ENCODE peak calls at places on chromosomes 6 and 20, in five cellular contexts. J is GM12892, Q is sigmoid colon, G is GM23338, T is suprapubic skin. B is an unnamed sample.
A peak's percentile ranks its signal among the peaks of the same experiment; 100 is the strongest.

GRCh38 chr6:26379236-26380139 is 3.4 kb upstream of the BTN2A2 start:
- DNase-seq in J (no peak), G (no peak), Q (no peak), T (no peak), B (no peak)

GRCh38 chr6:41182069-41183034 is 18.6 kb downstream of the TREML2 start:
- DNase-seq in Q (no peak), T (no peak), J (no peak), G (peak; percentile 84), B (peak; percentile 49)

GRCh38 chr6:88376197-88376596 is 210.1 kb upstream of the CNR1 start:
- DNase-seq in T (no peak), J (no peak), G (no peak), Q (no peak), B (no peak)

GRCh38 chr20:46299078-46299477 is 9.2 kb downstream of the CDH22 start:
- DNase-seq in Q (no peak), T (no peak), G (no peak), J (no peak), B (peak; percentile 47)

GRCh38 chr6:123338394-123338793 is 298.4 kb downstream of the TRDN start:
- DNase-seq in G (no peak), J (no peak), Q (no peak), T (no peak), B (no peak)

GRCh38 chr20:58706975-58707681 is 14.5 kb downstream of the NPEPL1 start:
- DNase-seq in T (peak; percentile 72), Q (peak; percentile 53), G (no peak), J (no peak), B (no peak)

GRCh38 chr6:37862992-37863391 is 43.5 kb downstream of the ZFAND3 start:
- DNase-seq in Q (no peak), T (no peak), G (no peak), J (no peak), B (no peak)

GRCh38 chr6:90347411-90347841 is 50.8 kb upstream of the BACH2 start:
- DNase-seq in J (no peak), G (no peak), T (no peak), Q (no peak), B (no peak)

GRCh38 chr6:100465701-100466409 is 1.1 kb upstream of the SIM1 start:
- DNase-seq in J (no peak), T (no peak), G (peak; percentile 25), Q (no peak), B (no peak)

GRCh38 chr6:152748843-152749242 is 1.8 kb upstream of the VIP start:
- DNase-seq in G (peak; percentile 44), T (no peak), J (no peak), Q (no peak), B (no peak)

GRCh38 chr20:57591289-57592229 is 28.7 kb downstream of the ZBP1 start:
- DNase-seq in T (no peak), G (no peak), Q (no peak), J (no peak), B (no peak)

GRCh38 chr6:46329568-46329967 is 158.8 kb upstream of the ENPP5 start:
- DNase-seq in Q (no peak), T (no peak), G (no peak), J (no peak), B (no peak)

GRCh38 chr20:40251284-40251932 is 437.6 kb downstream of the MAFB start:
- DNase-seq in T (no peak), Q (no peak), J (peak; percentile 5), G (peak; percentile 90), B (no peak)

GRCh38 chr6:135191508-135192255 is 10.6 kb downstream of the MYB start:
- DNase-seq in G (no peak), J (no peak), T (no peak), Q (no peak), B (no peak)

GRCh38 chr20:20265210-20265609 is 102.7 kb upstream of the INSM1 start:
- DNase-seq in G (no peak), J (no peak), Q (no peak), T (no peak), B (no peak)

GRCh38 chr20:11454966-11455799 is 462.5 kb upstream of the BTBD3 start:
- DNase-seq in J (no peak), T (no peak), G (no peak), Q (no peak), B (no peak)

GRCh38 chr20:41082306-41082705 is 53.7 kb downstream of the TOP1 start:
- DNase-seq in J (no peak), T (no peak), Q (no peak), G (no peak), B (no peak)

GRCh38 chr6:206264-206663 is 86.0 kb upstream of the DUSP22 start:
- DNase-seq in J (no peak), T (no peak), Q (no peak), G (no peak), B (no peak)

GRCh38 chr6:116876635-116877611 is at the start of gene RFX6:
- DNase-seq in J (no peak), T (no peak), G (peak; percentile 69), Q (no peak), B (peak; percentile 28)

GRCh38 chr6:169474362-169474761 is 220.7 kb upstream of the THBS2 start:
- DNase-seq in T (no peak), Q (no peak), G (no peak), J (no peak), B (no peak)

GRCh38 chr20:45857836-45858250 is 429 bp downstream of the ZSWIM3 start:
- DNase-seq in T (no peak), G (peak; percentile 76), J (peak; percentile 66), Q (no peak), B (no peak)

GRCh38 chr6:155443168-155443567 is 12.5 kb downstream of the NOX3 start:
- DNase-seq in Q (no peak), J (no peak), G (no peak), T (no peak), B (no peak)

GRCh38 chr20:58693226-58694006 is 816 bp downstream of the NPEPL1 start:
- DNase-seq in T (peak; percentile 71), J (no peak), Q (peak; percentile 73), G (peak; percentile 59), B (peak; percentile 26)

GRCh38 chr20:35319206-35320197 is 27.3 kb upstream of the FAM83C start:
- DNase-seq in J (no peak), Q (no peak), G (no peak), T (no peak), B (no peak)

DNA sequence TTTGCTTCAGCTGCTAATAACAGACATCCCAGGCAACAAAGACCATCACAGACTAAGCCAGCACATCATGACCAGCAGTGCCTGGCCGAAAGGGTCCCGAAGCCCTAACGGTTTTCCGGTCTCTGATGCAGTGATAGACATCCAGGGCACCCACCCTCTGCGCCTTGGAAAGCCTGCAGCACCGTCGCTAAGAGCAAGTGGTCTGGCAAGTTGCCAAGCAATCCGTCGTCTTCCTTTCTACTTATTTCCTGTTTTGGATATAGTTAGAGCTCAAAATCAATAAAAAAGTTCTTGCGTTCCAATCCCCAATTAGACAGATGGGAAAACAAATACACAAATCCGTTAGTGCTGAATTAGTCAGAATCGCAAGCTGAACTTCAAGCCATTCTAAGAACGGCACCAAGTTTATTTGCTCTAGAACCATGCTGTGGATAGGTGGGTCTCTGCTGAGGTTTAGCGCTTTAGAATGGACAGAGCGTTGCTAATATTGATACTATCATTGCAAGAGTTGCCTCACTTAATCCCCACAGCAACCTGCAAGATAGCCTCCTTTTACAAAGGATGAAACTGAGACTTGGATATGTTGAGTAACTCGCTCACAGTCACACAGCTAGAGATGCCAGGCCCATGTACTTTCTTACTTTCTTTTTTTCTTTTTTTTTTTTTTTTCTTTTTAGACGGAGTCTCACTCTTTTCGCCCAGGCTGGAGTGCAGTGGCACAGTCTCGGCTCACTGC is 163.3 kb upstream of the SNX9 start:
- DNase-seq in T (peak; percentile 73), J (no peak), Q (no peak), G (no peak), B (no peak)
- TF ChIP-seq POLR2AphosphoS5 in T (no peak), J (no peak), Q (no peak), G (no peak), B (no peak)

DNA sequence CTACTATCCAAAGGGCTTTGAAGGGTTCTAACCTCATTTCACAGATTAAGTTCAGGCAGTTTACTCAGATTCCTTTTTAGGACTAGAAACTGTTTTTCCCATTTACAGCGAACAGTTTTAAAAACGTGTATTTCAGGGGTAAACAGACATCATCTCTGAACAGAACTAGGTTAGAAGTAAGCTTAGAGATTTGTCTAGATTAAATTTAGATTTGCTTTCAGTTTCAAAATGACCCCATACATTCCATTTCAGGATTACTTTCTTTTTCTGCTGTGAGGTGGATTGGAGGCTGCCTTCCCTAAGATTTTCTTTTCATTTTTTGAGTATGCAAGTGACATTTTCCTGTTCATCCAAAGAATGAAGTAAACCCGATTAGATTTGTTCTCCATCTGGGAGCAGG is 747.3 kb downstream of the KHDRBS2 start:
- DNase-seq in Q (no peak), T (no peak), J (no peak), G (no peak), B (no peak)
- TF ChIP-seq POLR2AphosphoS5 in Q (no peak), T (no peak), J (no peak), G (no peak), B (no peak)

GRCh38 chr6:18177566-18177965 is 22.3 kb downstream of the KDM1B start:
- DNase-seq in G (no peak), T (no peak), J (no peak), Q (no peak), B (no peak)
- TF ChIP-seq POLR2AphosphoS5 in G (no peak), T (no peak), J (no peak), Q (no peak), B (no peak)

GRCh38 chr6:108541843-108542795 is 18.6 kb upstream of the FOXO3 start:
- DNase-seq in Q (peak; percentile 84), T (no peak), G (peak; percentile 89), J (no peak), B (peak; percentile 81)
- TF ChIP-seq POLR2AphosphoS5 in Q (no peak), T (no peak), G (no peak), J (no peak), B (no peak)

GRCh38 chr6:163416640-163417253 is 2.2 kb downstream of the QKI start:
- DNase-seq in Q (peak; percentile 71), J (no peak), T (no peak), G (peak; percentile 84), B (peak; percentile 58)
- TF ChIP-seq POLR2AphosphoS5 in Q (peak; percentile 48), J (no peak), T (peak; percentile 44), G (no peak), B (peak; percentile 33)